ENCODE peak calls at places on chromosomes 11 and 22, in ten cellular contexts. Y is pancreas; V is fibroblast of lung; G is spleen; W is vagina; R is sigmoid colon; X is CD4-positive, CD25-positive, alpha-beta regulatory T cell; O is heart right ventricle; Z is psoas muscle; L is CD4-positive, alpha-beta T cell. N is an unnamed sample.

GRCh38 chr22:30312053-30312452 is 14.7 kb downstream of the TBC1D10A start:
- DNase-seq in Y (no peak), V (peak), G (no peak), W (no peak), R (no peak), X (no peak), O (no peak), Z (no peak), L (no peak), N (no peak)

GRCh38 chr11:113045146-113045545 is 83.9 kb downstream of the NCAM1 start:
- DNase-seq in Y (no peak), V (no peak), G (no peak), W (no peak), R (no peak), X (no peak), O (no peak), Z (no peak), L (no peak), N (no peak)

GRCh38 chr11:75525433-75526191 is at the start of gene GDPD5:
- DNase-seq in Y (peak), V (peak), G (peak), W (no peak), R (peak), X (peak), O (peak), Z (peak), L (peak), N (peak)

GRCh38 chr22:45863981-45864751 is 112.8 kb downstream of the WNT7B start:
- DNase-seq in Y (no peak), V (peak), G (peak), W (peak), R (peak), X (peak), O (peak), Z (peak), L (peak), N (peak)

GRCh38 chr11:26844963-26845362 is 123.1 kb upstream of the SLC5A12 start:
- DNase-seq in Y (no peak), V (no peak), G (no peak), W (no peak), R (no peak), X (no peak), O (no peak), Z (no peak), L (no peak), N (no peak)

GRCh38 chr11:13051257-13051656 is 42.1 kb downstream of the RASSF10 start:
- DNase-seq in Y (no peak), V (no peak), G (no peak), W (no peak), R (no peak), X (no peak), O (no peak), Z (no peak), L (no peak), N (no peak)

GRCh38 chr11:121611242-121611641 is 158.5 kb upstream of the SORL1-AS1 start:
- DNase-seq in Y (no peak), V (no peak), G (no peak), W (no peak), R (no peak), X (no peak), O (no peak), Z (no peak), L (no peak), N (no peak)

GRCh38 chr22:47612136-47612910 is 849.9 kb downstream of the TBC1D22A start:
- DNase-seq in Y (no peak), V (no peak), G (peak), W (no peak), R (no peak), X (no peak), O (no peak), Z (peak), L (no peak), N (no peak)

GRCh38 chr11:22634897-22635629 is 9.4 kb upstream of the FANCF start:
- DNase-seq in Y (no peak), V (peak), G (peak), W (no peak), R (no peak), X (no peak), O (no peak), Z (no peak), L (no peak), N (no peak)

GRCh38 chr11:13346470-13346869 is 68.9 kb downstream of the BMAL1 start:
- DNase-seq in Y (no peak), V (no peak), G (no peak), W (no peak), R (no peak), X (no peak), O (no peak), Z (no peak), L (no peak), N (no peak)

GRCh38 chr11:130421697-130422096 is 6.7 kb downstream of the ADAMTS8 start:
- DNase-seq in Y (no peak), V (no peak), G (peak), W (no peak), R (no peak), X (no peak), O (no peak), Z (peak), L (no peak), N (no peak)

GRCh38 chr11:130422251-130422995 is 6.0 kb downstream of the ADAMTS8 start:
- DNase-seq in Y (no peak), V (no peak), G (no peak), W (no peak), R (no peak), X (no peak), O (no peak), Z (peak), L (no peak), N (no peak)

GRCh38 chr11:130418756-130419155 is 9.7 kb downstream of the ADAMTS8 start:
- DNase-seq in Y (no peak), V (peak), G (no peak), W (no peak), R (no peak), X (no peak), O (no peak), Z (peak), L (no peak), N (no peak)

GRCh38 chr11:130421199-130421585 is 7.2 kb downstream of the ADAMTS8 start:
- DNase-seq in Y (no peak), V (no peak), G (peak), W (no peak), R (no peak), X (no peak), O (no peak), Z (no peak), L (no peak), N (no peak)

GRCh38 chr11:130420478-130421198 is 7.8 kb downstream of the ADAMTS8 start:
- DNase-seq in Y (no peak), V (peak), G (peak), W (no peak), R (peak), X (no peak), O (no peak), Z (peak), L (no peak), N (no peak)
- H3K27ac ChIP-seq in Y (no peak), V (peak), G (no peak), W (no peak), R (peak), X (no peak), O (no peak), Z (no peak), L (no peak), N (no peak)

DNA sequence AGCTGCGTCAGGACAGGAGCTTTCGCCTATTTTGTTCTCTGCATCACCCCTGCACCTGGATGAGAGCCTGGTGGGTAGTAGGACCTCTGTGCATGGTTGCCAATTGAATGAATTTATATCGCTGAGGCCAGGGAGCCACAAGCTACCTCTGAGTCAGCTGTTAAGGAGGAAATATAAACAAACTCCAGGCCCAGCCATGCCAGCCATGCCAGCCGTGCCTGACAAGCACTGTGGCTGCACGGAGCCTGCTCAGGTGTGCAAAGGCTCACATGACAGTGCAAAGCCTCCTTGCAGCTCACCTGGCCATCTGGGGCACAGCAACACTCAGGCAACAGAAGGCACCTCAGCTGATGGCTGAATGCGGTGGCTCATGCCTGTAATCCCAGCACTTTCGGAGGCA is 33.7 kb upstream of the LINC01488 start:
- DNase-seq in Y (no peak), V (no peak), G (peak), W (no peak), R (no peak), X (no peak), O (no peak), Z (no peak), L (no peak), N (no peak)
- H3K27ac ChIP-seq in Y (no peak), V (no peak), G (no peak), W (no peak), R (no peak), X (no peak), O (no peak), Z (no peak), L (no peak), N (no peak)

GRCh38 chr11:61542661-61543060 is 34.1 kb downstream of the LRRC10B start:
- DNase-seq in Y (no peak), V (no peak), G (no peak), W (no peak), R (no peak), X (no peak), O (no peak), Z (no peak), L (no peak), N (no peak)

GRCh38 chr11:61539958-61540357 is 31.4 kb downstream of the LRRC10B start:
- DNase-seq in Y (no peak), V (no peak), G (no peak), W (no peak), R (no peak), X (no peak), O (no peak), Z (no peak), L (no peak), N (no peak)

GRCh38 chr11:61542024-61542461 is 33.5 kb downstream of the LRRC10B start:
- DNase-seq in Y (no peak), V (peak), G (no peak), W (no peak), R (no peak), X (no peak), O (no peak), Z (no peak), L (no peak), N (no peak)

GRCh38 chr11:61540528-61540927 is 32.0 kb downstream of the LRRC10B start:
- DNase-seq in Y (no peak), V (no peak), G (no peak), W (no peak), R (no peak), X (no peak), O (no peak), Z (no peak), L (no peak), N (no peak)

GRCh38 chr11:61541568-61541967 is 33.0 kb downstream of the LRRC10B start:
- DNase-seq in Y (no peak), V (peak), G (no peak), W (no peak), R (no peak), X (no peak), O (no peak), Z (no peak), L (no peak), N (no peak)
- H3K27ac ChIP-seq in Y (no peak), V (no peak), G (no peak), W (no peak), R (no peak), X (no peak), O (no peak), Z (no peak), L (no peak), N (no peak)

GRCh38 chr11:124762624-124763155 is 600 bp upstream of the ESAM start:
- DNase-seq in Y (no peak), V (no peak), G (peak), W (no peak), R (no peak), X (no peak), O (no peak), Z (no peak), L (no peak), N (no peak)
- H3K27ac ChIP-seq in Y (peak), V (no peak), G (no peak), W (peak), R (peak), X (no peak), O (peak), Z (peak), L (no peak), N (no peak)